ENCODE peak calls at places on chromosomes 1 and 21, in seven cellular contexts. I is NCI-H2029; N is activated gamma-delta T cell; R is NCI-H1048; F is NCI-H2227 treated with DMSO at 0.1 percent for 48 hours; K is iPS-NIHi11; W is activated T-helper 9 cell treated with anti-CD3 and anti-CD28 coated beads, Interleukin-2, amount 50 U/mL, for 16 hours. G is an unnamed sample.

GRCh38 chr1:161069201-161069685 is 448 bp downstream of the ARHGAP30 start:
- DNase-seq in F (no peak), I (no peak), K (no peak), W (no peak), N (no peak), R (no peak), G (no peak)

GRCh38 chr1:235127774-235128452 is 724 bp downstream of the TOMM20 start:
- DNase-seq in R (no peak), N (no peak), I (no peak), K (no peak), W (no peak), F (no peak), G (no peak)

GRCh38 chr21:41808094-41808493 is 41.2 kb upstream of the RIPK4 start:
- DNase-seq in K (no peak), N (no peak), W (no peak), R (no peak), F (no peak), I (no peak), G (no peak)

GRCh38 chr1:151537112-151537511 is 3.0 kb upstream of the TUFT1 start:
- DNase-seq in F (no peak), I (no peak), K (no peak), W (no peak), R (no peak), N (no peak), G (no peak)

GRCh38 chr1:47763456-47764171 is 233.6 kb downstream of the TRABD2B start:
- DNase-seq in W (no peak), F (no peak), R (no peak), I (no peak), K (no peak), N (no peak), G (no peak)

GRCh38 chr1:169868978-169869377 is 24.7 kb downstream of the SCYL3 start:
- DNase-seq in N (no peak), F (no peak), K (no peak), I (no peak), R (no peak), W (no peak), G (no peak)

GRCh38 chr1:156618853-156619581 is at the start of gene HAPLN2:
- DNase-seq in I (no peak), N (no peak), F (peak; percentile 28), W (no peak), K (peak; percentile 65), R (no peak), G (no peak)

GRCh38 chr1:33393524-33393923 is 37.4 kb downstream of the PHC2 start:
- DNase-seq in F (no peak), W (no peak), K (no peak), R (no peak), N (no peak), I (no peak), G (no peak)

GRCh38 chr1:173481195-173481772 is 4.1 kb downstream of the PRDX6 start:
- DNase-seq in I (no peak), N (no peak), W (no peak), F (no peak), R (no peak), K (no peak), G (no peak)

GRCh38 chr1:33133478-33134105 is 48.3 kb downstream of the TRIM62 start:
- DNase-seq in W (no peak), K (no peak), F (no peak), N (no peak), I (no peak), R (no peak), G (no peak)

GRCh38 chr1:98201640-98202039 is 280.8 kb upstream of the DPYD start:
- DNase-seq in K (no peak), I (no peak), W (no peak), N (no peak), F (no peak), R (no peak), G (no peak)

GRCh38 chr1:8807004-8807403 is 10.4 kb downstream of the RERE start:
- DNase-seq in K (no peak), N (no peak), R (no peak), I (no peak), W (no peak), F (no peak), G (no peak)

GRCh38 chr1:58749646-58750045 is 34.2 kb downstream of the JUN start:
- DNase-seq in N (no peak), W (no peak), F (no peak), I (no peak), R (no peak), K (no peak), G (no peak)

GRCh38 chr21:34344058-34344425 is 19.8 kb upstream of the KCNE2 start:
- DNase-seq in R (no peak), W (no peak), N (no peak), F (no peak), I (no peak), K (no peak), G (no peak)

GRCh38 chr21:44836666-44837471 is 19.0 kb upstream of the SUMO3 start:
- DNase-seq in K (no peak), N (no peak), W (no peak), I (no peak), R (no peak), F (no peak), G (no peak)

GRCh38 chr1:24743404-24744211 is 1.6 kb upstream of the CLIC4 start:
- DNase-seq in W (no peak), K (no peak), F (peak; percentile 18), I (no peak), N (no peak), R (no peak), G (no peak)

GRCh38 chr1:226779536-226779935 is 40.5 kb upstream of the ITPKB start:
- DNase-seq in I (no peak), K (no peak), N (no peak), W (no peak), R (no peak), F (no peak), G (no peak)

GRCh38 chr1:160813215-160813614 is 17.2 kb downstream of the LY9 start:
- DNase-seq in K (no peak), W (no peak), I (no peak), F (no peak), N (no peak), R (no peak), G (no peak)

GRCh38 chr1:234985007-234985370 is 143.6 kb downstream of the TOMM20 start:
- DNase-seq in F (no peak), N (no peak), W (no peak), R (no peak), K (no peak), I (no peak), G (no peak)

GRCh38 chr1:34786521-34787325 is 5.7 kb downstream of the GJB3 start:
- DNase-seq in I (peak; percentile 64), F (peak; percentile 89), K (peak; percentile 77), W (peak; percentile 34), N (no peak), R (no peak), G (no peak)

GRCh38 chr1:84665703-84666317 is 24.5 kb downstream of the SSX2IP start:
- DNase-seq in I (peak; percentile 57), W (no peak), N (no peak), K (no peak), R (no peak), F (peak; percentile 24), G (no peak)

GRCh38 chr1:29687601-29688244 is 451.4 kb downstream of the PTPRU start:
- DNase-seq in F (no peak), K (no peak), N (no peak), W (no peak), R (no peak), I (no peak), G (no peak)

GRCh38 chr1:203557958-203558760 is 64.2 kb downstream of the OPTC start:
- DNase-seq in R (no peak), K (no peak), N (no peak), F (no peak), W (no peak), I (no peak), G (no peak)

GRCh38 chr1:54139711-54140110 is 13.1 kb downstream of the CDCP2 start:
- DNase-seq in R (no peak), F (no peak), K (no peak), I (no peak), N (no peak), W (no peak), G (no peak)

GRCh38 chr1:245279346-245279745 is 124.6 kb downstream of the KIF26B start:
- DNase-seq in K (no peak), W (no peak), F (no peak), R (no peak), N (no peak), I (no peak), G (no peak)

GRCh38 chr21:38925923-38926322 is 120.2 kb downstream of the ETS2 start:
- DNase-seq in N (no peak), R (no peak), I (no peak), K (no peak), F (no peak), W (no peak), G (no peak)

GRCh38 chr1:237470712-237471310 is 419.9 kb downstream of the ZP4 start:
- DNase-seq in W (no peak), N (no peak), I (no peak), F (no peak), R (peak; percentile 86), K (peak; percentile 26), G (no peak)

GRCh38 chr1:183686228-183686627 is 33.1 kb upstream of the APOBEC4 start:
- DNase-seq in I (no peak), K (no peak), R (no peak), W (no peak), N (no peak), F (no peak), G (no peak)

GRCh38 chr1:110136911-110137310 is 13.4 kb upstream of the SLC6A17 start:
- DNase-seq in W (no peak), K (peak; percentile 84), R (no peak), N (no peak), F (peak; percentile 94), I (peak; percentile 93), G (no peak)

GRCh38 chr21:46116189-46116845 is 18.4 kb downstream of the COL6A2 start:
- DNase-seq in N (no peak), W (no peak), R (no peak), F (no peak), I (no peak), K (peak; percentile 26), G (no peak)

GRCh38 chr1:1171551-1172340 is 1.9 kb upstream of the TTLL10 start:
- DNase-seq in K (no peak), F (no peak), R (no peak), I (no peak), N (no peak), W (no peak), G (no peak)

GRCh38 chr1:90475623-90476022 is 241.5 kb downstream of the BARHL2 start:
- DNase-seq in I (no peak), R (no peak), F (no peak), W (no peak), K (no peak), N (no peak), G (no peak)

GRCh38 chr1:53543771-53544695 is 84.8 kb downstream of the DMRTB1 start:
- DNase-seq in R (no peak), K (no peak), I (no peak), F (no peak), N (no peak), W (no peak), G (no peak)

GRCh38 chr1:109188776-109189175 is 24.9 kb upstream of the SARS1 start:
- DNase-seq in K (no peak), W (no peak), N (no peak), F (no peak), I (no peak), R (no peak), G (no peak)

GRCh38 chr1:235835226-235835625 is 31.5 kb downstream of the LYST start:
- DNase-seq in I (no peak), F (no peak), K (no peak), W (no peak), N (no peak), R (no peak), G (no peak)

G was measured in cortex of kidney.